ENCODE peak calls at places on chromosome 7, in five cellular contexts. B is esophagus squamous epithelium, Z is astrocyte of the spinal cord, K is HFF-Myc, A is right lobe of liver. H is an unnamed sample.

GRCh38 chr7:3005257-3005656 is 38.4 kb downstream of the CARD11 start:
- DNase-seq in A (no peak), B (no peak), Z (no peak), K (no peak), H (no peak)

GRCh38 chr7:158923928-158924511 is 67.7 kb downstream of the DYNC2I1 start:
- DNase-seq in B (no peak), Z (no peak), A (no peak), K (no peak), H (no peak)

GRCh38 chr7:149228831-149229471 is 10.5 kb upstream of the ZNF212 start:
- DNase-seq in Z (no peak), A (no peak), K (no peak), B (no peak), H (no peak)

GRCh38 chr7:115127399-115128021 is 205.6 kb downstream of the MDFIC start:
- DNase-seq in B (no peak), K (no peak), A (no peak), Z (no peak), H (no peak)

GRCh38 chr7:101124376-101125056 is 2.4 kb upstream of the SERPINE1 start:
- DNase-seq in A (no peak), K (peak), Z (peak), B (no peak), H (peak)

GRCh38 chr7:3733541-3734140 is 432.6 kb downstream of the SDK1 start:
- DNase-seq in B (no peak), A (no peak), K (no peak), Z (peak), H (no peak)

GRCh38 chr7:451255-452229 is 68.1 kb downstream of the PDGFA start:
- DNase-seq in A (no peak), Z (no peak), B (no peak), K (no peak), H (no peak)

GRCh38 chr7:15684834-15685233 is 1.6 kb downstream of the MEOX2 start:
- DNase-seq in A (no peak), B (no peak), Z (no peak), K (no peak), H (no peak)

GRCh38 chr7:91550931-91551330 is 286.7 kb downstream of the FZD1 start:
- DNase-seq in B (no peak), A (no peak), Z (peak), K (no peak), H (no peak)

GRCh38 chr7:45648671-45648995 is 74.5 kb downstream of the ADCY1 start:
- DNase-seq in Z (no peak), K (no peak), A (no peak), B (no peak), H (no peak)

GRCh38 chr7:155188357-155188756 is 109.3 kb upstream of the INSIG1 start:
- DNase-seq in K (no peak), Z (no peak), A (no peak), B (no peak), H (no peak)

GRCh38 chr7:56026538-56026937 is 24.7 kb downstream of the PSPH start:
- DNase-seq in B (no peak), K (no peak), A (no peak), Z (no peak), H (no peak)

GRCh38 chr7:15462721-15463389 is 99.0 kb downstream of the AGMO start:
- DNase-seq in B (no peak), A (no peak), K (no peak), Z (no peak), H (no peak)

GRCh38 chr7:2488681-2489080 is 12.5 kb upstream of the GRIFIN start:
- DNase-seq in B (no peak), A (no peak), K (no peak), Z (no peak), H (no peak)

GRCh38 chr7:130272456-130273080 is 5.9 kb downstream of the CPA2 start:
- DNase-seq in A (no peak), Z (no peak), B (no peak), K (no peak), H (no peak)

GRCh38 chr7:1011297-1012003 is 28.5 kb downstream of the CYP2W1 start:
- DNase-seq in B (no peak), A (no peak), K (no peak), Z (no peak), H (no peak)

GRCh38 chr7:69780377-69780776 is 182.1 kb downstream of the AUTS2 start:
- DNase-seq in Z (no peak), B (no peak), K (no peak), A (no peak), H (no peak)

GRCh38 chr7:4886671-4887070 is 3.2 kb upstream of the RADIL start:
- DNase-seq in K (no peak), Z (no peak), B (no peak), A (no peak), H (no peak)

GRCh38 chr7:158228986-158229385 is 358.6 kb downstream of the PTPRN2 start:
- DNase-seq in K (no peak), B (no peak), Z (no peak), A (no peak), H (no peak)

GRCh38 chr7:139254728-139255127 is 23.7 kb downstream of the UBN2 start:
- DNase-seq in B (no peak), Z (no peak), K (no peak), A (no peak), H (no peak)

GRCh38 chr7:4204530-4205165 is 477.4 kb upstream of the FOXK1 start:
- DNase-seq in K (no peak), B (no peak), Z (peak), A (peak), H (no peak)

GRCh38 chr7:152351168-152351567 is 84.6 kb downstream of the KMT2C start:
- DNase-seq in K (peak), Z (no peak), B (no peak), A (no peak), H (no peak)

GRCh38 chr7:139811106-139811505 is 18.0 kb upstream of the TBXAS1 start:
- DNase-seq in A (no peak), B (no peak), Z (no peak), K (no peak), H (no peak)

GRCh38 chr7:91345449-91345848 is 81.2 kb downstream of the FZD1 start:
- DNase-seq in Z (no peak), B (no peak), K (no peak), A (no peak), H (no peak)

GRCh38 chr7:95611224-95611623 is 14.9 kb upstream of the PDK4 start:
- DNase-seq in K (no peak), Z (no peak), A (no peak), B (no peak), H (no peak)

GRCh38 chr7:74256446-74257408 is 2.5 kb upstream of the RFC2 start:
- DNase-seq in K (no peak), B (no peak), Z (peak), A (no peak), H (peak)

GRCh38 chr7:27382307-27382706 is 139.7 kb downstream of the EVX1 start:
- DNase-seq in A (no peak), K (no peak), Z (no peak), B (no peak), H (no peak)

GRCh38 chr7:27374958-27375841 is 132.6 kb downstream of the EVX1 start:
- DNase-seq in B (no peak), K (no peak), Z (no peak), A (no peak), H (no peak)

GRCh38 chr7:27375958-27376357 is 133.4 kb downstream of the EVX1 start:
- DNase-seq in Z (no peak), B (no peak), A (no peak), K (no peak), H (no peak)

DNA sequence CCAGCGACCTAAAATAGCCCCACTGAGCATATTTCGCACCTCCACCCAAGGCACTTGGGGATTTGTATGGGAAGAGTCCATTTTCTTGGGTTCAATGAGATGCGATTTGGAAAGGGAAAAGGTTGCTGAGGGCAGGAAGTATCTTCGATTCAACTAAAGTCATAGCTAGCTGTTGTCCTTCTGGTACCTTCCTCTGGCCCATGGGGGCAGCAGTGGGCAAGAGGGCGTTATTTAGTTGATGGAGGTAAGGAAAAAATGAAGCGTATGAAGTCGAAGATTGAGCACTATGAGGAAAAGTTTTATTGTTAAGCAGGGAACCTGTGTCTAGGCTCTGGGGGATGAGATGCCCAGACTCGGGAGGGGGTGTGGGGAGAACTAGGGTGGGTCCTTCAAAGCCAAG is 135.4 kb downstream of the EVX1 start:
- DNase-seq in A (no peak), Z (no peak), K (no peak), B (no peak), H (no peak)
- TF ChIP-seq CTCF in A (no peak), Z (no peak), K (no peak), B (no peak), H (peak)

GRCh38 chr7:18755793-18756192 is 260.2 kb downstream of the HDAC9 start:
- DNase-seq in K (no peak), B (no peak), Z (no peak), A (no peak), H (no peak)

GRCh38 chr7:18753972-18754610 is 258.5 kb downstream of the HDAC9 start:
- DNase-seq in B (no peak), A (no peak), Z (peak), K (no peak), H (peak)

GRCh38 chr7:18756378-18757050 is 261.0 kb downstream of the HDAC9 start:
- DNase-seq in K (no peak), B (no peak), Z (no peak), A (no peak), H (no peak)

GRCh38 chr7:18760046-18760445 is 264.5 kb downstream of the HDAC9 start:
- DNase-seq in Z (no peak), K (no peak), A (no peak), B (no peak), H (no peak)

GRCh38 chr7:18754766-18755165 is 259.2 kb downstream of the HDAC9 start:
- DNase-seq in B (no peak), A (no peak), K (no peak), Z (peak), H (no peak)
- TF ChIP-seq CTCF in B (no peak), A (no peak), K (no peak), Z (no peak), H (peak)

DNA sequence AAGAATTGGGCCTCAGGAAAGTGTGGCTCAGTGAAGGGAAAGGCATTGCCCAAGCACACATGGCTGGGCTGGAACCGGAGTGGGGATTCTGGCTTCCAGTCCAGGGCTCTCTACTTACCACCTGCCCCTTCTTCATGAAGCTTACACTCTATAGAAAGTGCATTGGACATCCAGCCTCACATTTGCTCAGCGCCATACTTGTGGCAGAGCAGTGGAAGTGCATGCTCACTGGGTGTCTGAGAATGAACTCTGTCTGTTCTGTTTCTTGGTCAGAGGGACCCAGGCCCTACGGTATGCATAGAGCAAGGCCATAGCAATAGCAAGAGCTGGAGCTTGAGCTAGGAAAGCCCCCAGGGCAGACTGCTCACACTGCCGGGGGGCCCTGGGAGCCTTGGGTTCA is 1253.5 kb downstream of the TYW1 start:
- DNase-seq in Z (no peak), B (no peak), K (no peak), A (no peak), H (no peak)
- TF ChIP-seq CTCF in Z (no peak), B (no peak), K (no peak), A (no peak), H (no peak)

GRCh38 chr7:54544356-54545240 is 2.4 kb downstream of the VSTM2A start:
- DNase-seq in A (no peak), K (no peak), Z (no peak), B (no peak), H (no peak)
- TF ChIP-seq CTCF in A (no peak), K (no peak), Z (no peak), B (no peak), H (no peak)